ENCODE peak calls at places on chromosomes 16 and 17, in seven cellular contexts. O, V, H, E, Z, N and K are unnamed samples. For H3K4me1, the result is how much of the 10 kb centered on the place peaks cover.

GRCh38 chr16:85733839-85734170 is 17.1 kb downstream of the C16orf74 start:
- DNase-seq in N (no peak), H (no peak), O (no peak), E (no peak), Z (no peak), V (no peak), K (no peak)

GRCh38 chr16:1984347-1985225 is 593 bp downstream of the GFER start:
- DNase-seq in O (peak), V (peak), Z (peak), N (no peak), H (peak), E (no peak), K (no peak)

GRCh38 chr17:81191646-81192045 is 25.6 kb upstream of the AATK start:
- DNase-seq in V (no peak), N (no peak), O (no peak), H (no peak), Z (no peak), E (no peak), K (no peak)

GRCh38 chr17:82338858-82339633 is 5.5 kb upstream of the SECTM1 start:
- DNase-seq in N (no peak), O (no peak), H (peak), V (peak), E (peak), Z (peak), K (peak)

GRCh38 chr17:27544350-27545131 is 86.4 kb upstream of the LGALS9 start:
- DNase-seq in O (no peak), V (no peak), H (no peak), N (no peak), Z (no peak), E (no peak), K (no peak)

GRCh38 chr16:67949645-67950044 is 5.7 kb upstream of the LCAT start:
- DNase-seq in H (no peak), Z (no peak), E (no peak), O (no peak), N (no peak), V (no peak), K (peak)

GRCh38 chr17:45144199-45145034 is 3.9 kb upstream of the HEXIM1 start:
- DNase-seq in N (peak), Z (peak), V (no peak), E (peak), O (peak), H (peak), K (peak)

GRCh38 chr17:35486920-35487727 is 38.6 kb upstream of the SLFN13 start:
- DNase-seq in N (peak), Z (peak), V (peak), H (peak), O (peak), E (peak), K (peak)

GRCh38 chr17:43840814-43841213 is 6.2 kb upstream of the CD300LG start:
- DNase-seq in N (no peak), Z (no peak), H (no peak), V (no peak), E (no peak), O (no peak), K (no peak)

GRCh38 chr16:55120408-55120807 is 189.7 kb downstream of the IRX5 start:
- DNase-seq in H (no peak), N (no peak), V (no peak), E (no peak), O (no peak), Z (peak), K (no peak)

GRCh38 chr16:3645504-3646347 is 8.8 kb upstream of the DNASE1 start:
- DNase-seq in V (no peak), Z (no peak), E (peak), O (no peak), H (no peak), N (no peak), K (no peak)

GRCh38 chr17:8360260-8360659 is 16.2 kb downstream of the KRABD2 start:
- DNase-seq in O (no peak), V (no peak), Z (no peak), N (no peak), E (no peak), H (no peak), K (no peak)

GRCh38 chr17:499836-500543 is 147.4 kb upstream of the RPH3AL start:
- DNase-seq in V (no peak), E (no peak), O (no peak), H (no peak), Z (no peak), N (peak), K (no peak)

GRCh38 chr17:42928714-42929496 is 28.3 kb downstream of the G6PC1 start:
- DNase-seq in V (peak), N (no peak), O (peak), Z (peak), E (peak), H (peak), K (no peak)

GRCh38 chr17:31224366-31224765 is 72.7 kb downstream of the OMG start:
- DNase-seq in H (no peak), O (no peak), N (no peak), Z (no peak), E (no peak), V (no peak), K (no peak)

GRCh38 chr16:85523602-85524364 is 89.3 kb upstream of the GSE1 start:
- DNase-seq in Z (no peak), E (peak), O (no peak), N (no peak), H (no peak), V (no peak), K (no peak)

GRCh38 chr17:281365-281999 is 71.1 kb downstream of the RPH3AL start:
- DNase-seq in O (no peak), E (peak), H (no peak), Z (no peak), V (no peak), N (no peak), K (peak)

GRCh38 chr17:62790554-62790953 is 17.6 kb downstream of the MARCHF10 start:
- DNase-seq in H (no peak), Z (peak), V (no peak), O (no peak), N (no peak), E (no peak), K (no peak)

GRCh38 chr17:7555320-7555948 is 3.1 kb upstream of the TNFSF13 start:
- DNase-seq in O (no peak), Z (no peak), H (no peak), N (no peak), V (peak), E (no peak), K (no peak)

GRCh38 chr17:332558-333322 is 19.9 kb downstream of the RPH3AL start:
- DNase-seq in E (peak), V (no peak), N (no peak), H (peak), Z (peak), O (peak), K (peak)

GRCh38 chr17:75059369-75060345 is 12.6 kb downstream of the KCTD2 start:
- DNase-seq in E (no peak), N (peak), H (peak), Z (peak), O (no peak), V (no peak), K (no peak)

GRCh38 chr16:11212819-11213196 is 43.2 kb downstream of the SOCS1 start:
- DNase-seq in E (no peak), Z (no peak), N (no peak), V (no peak), H (no peak), O (no peak), K (no peak)

GRCh38 chr16:56871172-56871593 is 6.2 kb downstream of the SLC12A3 start:
- DNase-seq in H (peak), Z (peak), N (no peak), V (peak), E (peak), O (no peak), K (no peak)

GRCh38 chr17:56297142-56297541 is 143.9 kb downstream of the ANKFN1 start:
- DNase-seq in O (no peak), H (no peak), N (peak), E (no peak), Z (peak), V (no peak), K (no peak)

GRCh38 chr17:19940722-19941464 is 36.7 kb downstream of the AKAP10 start:
- DNase-seq in H (no peak), O (no peak), V (no peak), E (no peak), N (no peak), Z (peak), K (no peak)

GRCh38 chr16:16890964-16891363 is 512.0 kb downstream of the NPIPA7 start:
- DNase-seq in V (no peak), H (no peak), Z (no peak), N (no peak), O (no peak), E (no peak), K (no peak)

GRCh38 chr17:51995797-51996403 is 162.6 kb downstream of the CA10 start:
- DNase-seq in O (no peak), V (no peak), N (no peak), H (no peak), Z (no peak), E (no peak), K (no peak)

GRCh38 chr16:11909653-11910551 is 5.9 kb downstream of the GSPT1 start:
- DNase-seq in V (no peak), O (no peak), E (no peak), Z (peak), N (no peak), H (peak), K (no peak)

GRCh38 chr16:16027728-16028310 is 78.4 kb downstream of the ABCC1 start:
- DNase-seq in N (no peak), O (no peak), V (no peak), H (no peak), Z (no peak), E (no peak), K (no peak)

GRCh38 chr17:42519546-42520444 is 16.2 kb upstream of the NAGLU start:
- DNase-seq in Z (peak), V (peak), H (peak), N (no peak), O (peak), E (peak), K (peak)

GRCh38 chr16:974606-975312 is 4.0 kb upstream of the LMF1 start:
- DNase-seq in N (no peak), O (peak), Z (no peak), E (peak), V (no peak), H (peak), K (peak)

GRCh38 chr16:56807011-56807675 is 57.9 kb upstream of the SLC12A3 start:
- DNase-seq in O (no peak), Z (peak), N (no peak), E (no peak), V (no peak), H (no peak), K (no peak)

GRCh38 chr17:50603340-50603739 is 31.3 kb upstream of the ABCC3 start:
- DNase-seq in E (no peak), O (no peak), V (no peak), N (no peak), H (no peak), Z (peak), K (no peak)

GRCh38 chr17:27585153-27585681 is 45.8 kb upstream of the LGALS9 start:
- DNase-seq in Z (no peak), H (no peak), V (no peak), E (no peak), N (no peak), O (no peak), K (no peak)

GRCh38 chr16:4496305-4496704 is 20.1 kb downstream of the HMOX2 start:
- DNase-seq in E (no peak), N (no peak), O (no peak), Z (peak), H (no peak), V (no peak), K (no peak)

GRCh38 chr17:40020146-40020545 is 4.9 kb downstream of the CSF3 start:
- DNase-seq in N (no peak), O (no peak), E (no peak), V (no peak), H (no peak), Z (no peak), K (no peak)

GRCh38 chr17:40019140-40019991 is 4.1 kb downstream of the CSF3 start:
- DNase-seq in H (peak), N (no peak), O (peak), E (no peak), Z (peak), V (no peak), K (no peak)

GRCh38 chr17:40017422-40018080 is 2.3 kb downstream of the CSF3 start:
- DNase-seq in O (peak), V (no peak), E (no peak), N (no peak), H (peak), Z (no peak), K (no peak)

GRCh38 chr17:40016692-40017000 is 1.4 kb downstream of the CSF3 start:
- DNase-seq in V (no peak), E (no peak), Z (no peak), O (no peak), H (no peak), N (no peak), K (no peak)

GRCh38 chr17:40018211-40019121 is 3.2 kb downstream of the CSF3 start:
- DNase-seq in Z (peak), E (no peak), V (no peak), O (peak), N (no peak), H (peak), K (no peak)
- H3K4me1 ChIP-seq in Z (under half), E (under half), V (under half), O (half or more), N (under half), H (under half), K (under half)

GRCh38 chr17:13994050-13994449 is 75.3 kb upstream of the COX10 start:
- DNase-seq in Z (no peak), O (no peak), E (no peak), H (no peak), N (no peak), V (no peak), K (no peak)

GRCh38 chr17:13996758-13997157 is 72.5 kb upstream of the COX10 start:
- DNase-seq in N (no peak), E (no peak), H (no peak), Z (peak), V (no peak), O (no peak), K (no peak)

GRCh38 chr17:13993106-13993505 is 76.2 kb upstream of the COX10 start:
- DNase-seq in O (no peak), N (no peak), Z (no peak), H (no peak), V (no peak), E (no peak), K (no peak)

GRCh38 chr17:13995856-13996635 is 73.3 kb upstream of the COX10 start:
- DNase-seq in Z (peak), V (no peak), E (no peak), O (no peak), N (no peak), H (no peak), K (no peak)
- H3K27ac ChIP-seq in Z (no peak), V (no peak), E (no peak), O (no peak), N (no peak), H (no peak), K (no peak)

GRCh38 chr17:18107061-18107460 is 1.5 kb upstream of the MYO15A start:
- DNase-seq in N (no peak), V (no peak), O (no peak), Z (no peak), H (no peak), E (no peak), K (no peak)

GRCh38 chr17:18110636-18111145 is 2.1 kb downstream of the MYO15A start:
- DNase-seq in E (no peak), H (no peak), N (no peak), Z (no peak), V (no peak), O (no peak), K (no peak)

GRCh38 chr17:18109935-18110334 is 1.4 kb downstream of the MYO15A start:
- DNase-seq in O (no peak), H (no peak), N (no peak), V (no peak), Z (no peak), E (no peak), K (no peak)

GRCh38 chr17:18107971-18108370 is 585 bp upstream of the MYO15A start:
- DNase-seq in O (no peak), H (no peak), V (no peak), E (no peak), Z (no peak), N (no peak), K (no peak)

DNA sequence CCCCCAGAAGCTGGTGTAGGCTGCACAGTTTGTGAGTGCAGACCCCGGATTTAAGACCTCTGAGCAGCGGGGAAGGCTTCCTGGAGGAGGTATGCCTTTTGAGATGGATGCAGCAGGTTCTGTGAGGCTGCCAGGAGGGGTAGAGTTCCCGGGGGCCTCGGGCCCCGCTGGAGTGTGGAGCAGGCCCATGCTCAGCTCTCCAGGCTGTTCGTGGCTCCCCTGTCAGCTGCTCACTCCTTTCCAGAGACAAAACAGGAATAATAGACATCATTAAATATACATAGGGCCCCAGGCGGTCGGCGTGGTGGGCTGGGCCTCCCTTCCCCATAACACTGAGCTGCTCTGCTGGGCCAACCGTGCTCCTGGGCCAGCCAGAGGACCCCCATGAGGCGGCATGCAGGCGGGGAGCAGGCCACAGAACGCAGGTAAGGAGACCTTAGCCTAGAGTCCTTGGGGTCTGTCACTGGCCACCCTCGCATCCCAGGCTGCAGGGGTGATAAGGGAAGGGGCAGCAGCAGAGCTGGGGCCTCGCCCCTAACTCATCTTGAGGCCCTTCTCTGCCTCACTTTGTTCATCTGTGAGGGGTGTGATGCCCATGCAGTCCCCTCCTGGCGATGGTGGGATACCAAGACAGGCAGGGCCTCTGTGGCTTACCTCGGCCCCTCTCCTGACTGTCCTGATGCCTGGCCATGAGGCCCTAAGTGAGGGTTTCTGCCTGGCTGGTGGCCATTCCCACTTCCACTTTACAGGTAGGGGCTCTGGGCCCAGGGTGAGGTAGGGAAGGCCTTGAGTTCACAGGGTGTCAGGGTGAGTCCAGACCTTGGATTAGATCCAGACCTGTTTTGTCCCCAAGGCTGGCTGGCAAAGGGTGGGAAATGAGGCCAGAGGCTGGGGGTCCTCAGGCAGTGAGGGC is at the start of gene MYO15A:
- DNase-seq in Z (no peak), E (no peak), N (no peak), H (no peak), V (no peak), O (no peak), K (no peak)
- H3K4me1 ChIP-seq in Z (under half), E (under half), N (under half), H (under half), V (under half), O (under half), K (under half)

GRCh38 chr16:74667215-74667765 is 613 bp upstream of the RFWD3 start:
- DNase-seq in H (peak), O (no peak), V (peak), Z (peak), N (peak), E (no peak), K (peak)
- H3K27ac ChIP-seq in H (no peak), O (peak), V (peak), Z (peak), N (peak), E (peak), K (no peak)

DNA sequence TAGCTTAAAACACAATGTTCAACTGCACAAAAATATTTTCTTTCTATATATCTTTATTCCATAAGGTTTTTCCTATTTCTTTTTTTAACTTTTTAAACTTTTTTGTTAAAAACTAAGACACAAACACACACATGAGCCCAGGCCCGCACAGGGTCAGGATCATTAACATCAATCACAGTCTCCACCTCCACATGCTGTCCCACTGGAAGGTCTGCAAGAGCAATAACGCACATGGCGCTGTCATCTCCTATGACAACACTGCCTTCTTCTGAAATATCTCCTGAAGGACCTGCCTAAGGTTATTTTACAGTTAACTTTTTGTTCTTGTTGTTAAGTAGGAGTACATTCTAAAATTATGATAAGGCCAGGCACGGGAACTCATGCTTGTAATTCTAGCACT is 4.1 kb downstream of the CFAP20 start:
- DNase-seq in Z (peak), E (no peak), O (no peak), N (no peak), H (no peak), V (no peak), K (no peak)
- H3K4me1 ChIP-seq in Z (half or more), E (half or more), O (under half), N (under half), H (under half), V (under half), K (under half)

GRCh38 chr16:80500116-80500859 is 40.5 kb upstream of the DYNLRB2 start:
- DNase-seq in O (no peak), N (no peak), V (no peak), Z (no peak), E (no peak), H (no peak), K (no peak)

GRCh38 chr16:80507538-80507937 is 33.3 kb upstream of the DYNLRB2 start:
- DNase-seq in H (peak), N (no peak), Z (no peak), O (peak), V (no peak), E (peak), K (peak)

DNA sequence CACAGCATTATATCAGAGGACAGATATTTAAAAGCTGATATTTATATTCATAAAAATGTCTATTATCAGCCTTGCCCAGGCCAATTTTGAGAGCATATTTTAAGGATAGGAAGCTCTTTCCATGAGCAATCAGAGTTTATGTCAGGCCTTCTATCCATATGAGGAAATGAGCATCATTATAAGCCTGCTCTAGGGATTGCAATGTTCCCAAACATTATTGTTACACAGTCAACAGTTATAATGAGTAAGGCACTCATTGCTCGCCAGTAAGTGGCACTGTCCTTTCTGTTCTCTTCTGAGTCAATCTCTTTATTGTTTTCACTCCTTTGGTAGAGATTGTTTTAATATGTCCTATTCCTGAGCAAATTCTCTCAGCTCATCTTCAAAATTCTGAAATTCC is 37.6 kb upstream of the DYNLRB2 start:
- DNase-seq in N (no peak), H (no peak), Z (no peak), V (no peak), O (no peak), E (no peak), K (no peak)
- H3K27ac ChIP-seq in N (no peak), H (no peak), Z (no peak), V (no peak), O (no peak), E (no peak), K (no peak)

GRCh38 chr17:76075364-76076099 is 951 bp downstream of the GALR2 start:
- DNase-seq in V (no peak), N (no peak), O (no peak), H (no peak), Z (peak), E (no peak), K (peak)
- H3K4me1 ChIP-seq in V (under half), N (under half), O (under half), H (under half), Z (under half), E (half or more), K (under half)